ENCODE peak calls at places on chromosomes 5 and 9, in seven cellular contexts. O, Y, R, J, A, G and S are unnamed samples.

GRCh38 chr5:14153071-14153864 is 10.1 kb downstream of the TRIO start:
- DNase-seq in O (no peak), Y (no peak), R (no peak), J (no peak), A (no peak), G (no peak), S (no peak)

GRCh38 chr9:112705773-112706427 is 12.0 kb downstream of the INIP start:
- DNase-seq in O (no peak), Y (peak; percentile 19), R (no peak), J (no peak), A (peak; percentile 44), G (no peak), S (no peak)

GRCh38 chr5:122007445-122008010 is 45.8 kb downstream of the SRFBP1 start:
- DNase-seq in O (no peak), Y (no peak), R (no peak), J (no peak), A (no peak), G (no peak), S (no peak)

GRCh38 chr9:130227833-130228232 is 37.7 kb upstream of the HMCN2 start:
- DNase-seq in O (no peak), Y (no peak), R (no peak), J (no peak), A (no peak), G (no peak), S (no peak)

GRCh38 chr5:81724108-81724507 is 26.8 kb downstream of the SSBP2 start:
- DNase-seq in O (no peak), Y (no peak), R (no peak), J (no peak), A (no peak), G (no peak), S (no peak)

GRCh38 chr5:133848306-133848924 is 120.0 kb downstream of the C5orf15 start:
- DNase-seq in O (no peak), Y (no peak), R (no peak), J (no peak), A (no peak), G (peak; percentile 34), S (no peak)

GRCh38 chr5:14502291-14502690 is 79.3 kb upstream of the OTULINL start:
- DNase-seq in O (no peak), Y (no peak), R (no peak), J (no peak), A (no peak), G (no peak), S (no peak)

GRCh38 chr9:134768332-134769083 is 112.1 kb upstream of the FCN2 start:
- DNase-seq in O (no peak), Y (no peak), R (no peak), J (no peak), A (no peak), G (no peak), S (no peak)

GRCh38 chr5:155050384-155051019 is 36.9 kb downstream of the KIF4B start:
- DNase-seq in O (no peak), Y (no peak), R (no peak), J (no peak), A (no peak), G (no peak), S (no peak)

GRCh38 chr5:128644863-128645262 is 106.8 kb upstream of the FBN2 start:
- DNase-seq in O (no peak), Y (no peak), R (no peak), J (no peak), A (no peak), G (no peak), S (peak; percentile 64)

GRCh38 chr9:72396247-72397091 is 31.5 kb upstream of the ZFAND5 start:
- DNase-seq in O (no peak), Y (no peak), R (no peak), J (no peak), A (no peak), G (no peak), S (peak; percentile 58)

GRCh38 chr9:123115146-123115913 is 81.9 kb downstream of the GPR21 start:
- DNase-seq in O (no peak), Y (no peak), R (no peak), J (no peak), A (no peak), G (no peak), S (no peak)

GRCh38 chr5:135273212-135273611 is 125.8 kb downstream of the MACROH2A1 start:
- DNase-seq in O (no peak), Y (no peak), R (no peak), J (no peak), A (no peak), G (no peak), S (no peak)

GRCh38 chr5:177204281-177204680 is 70.7 kb downstream of the NSD1 start:
- DNase-seq in O (no peak), Y (no peak), R (no peak), J (no peak), A (no peak), G (no peak), S (no peak)

GRCh38 chr5:173802670-173803165 is 85.4 kb upstream of the CPEB4 start:
- DNase-seq in O (no peak), Y (no peak), R (no peak), J (no peak), A (no peak), G (no peak), S (no peak)

GRCh38 chr5:171660438-171660837 is 125.2 kb upstream of the SMIM23 start:
- DNase-seq in O (no peak), Y (no peak), R (no peak), J (no peak), A (no peak), G (no peak), S (no peak)

GRCh38 chr9:33443504-33444154 is 3.8 kb downstream of the AQP3 start:
- DNase-seq in O (no peak), Y (no peak), R (no peak), J (no peak), A (no peak), G (no peak), S (no peak)

GRCh38 chr5:33938507-33938796 is 2.3 kb downstream of the RXFP3 start:
- DNase-seq in O (no peak), Y (no peak), R (no peak), J (no peak), A (no peak), G (no peak), S (no peak)

GRCh38 chr5:145437627-145438026 is 397.5 kb downstream of the PRELID2 start:
- DNase-seq in O (no peak), Y (no peak), R (no peak), J (no peak), A (no peak), G (no peak), S (no peak)

GRCh38 chr9:27109621-27110020 is 596 bp downstream of the TEK start:
- DNase-seq in O (no peak), Y (no peak), R (no peak), J (no peak), A (no peak), G (no peak), S (no peak)

GRCh38 chr5:14364576-14365472 is 216.8 kb upstream of the OTULINL start:
- DNase-seq in O (no peak), Y (peak; percentile 61), R (no peak), J (no peak), A (peak; percentile 37), G (no peak), S (no peak)

GRCh38 chr5:7317751-7318150 is 78.2 kb upstream of the ADCY2 start:
- DNase-seq in O (no peak), Y (no peak), R (no peak), J (no peak), A (no peak), G (no peak), S (no peak)

GRCh38 chr9:72476617-72477375 is 44.6 kb upstream of the TMC1 start:
- DNase-seq in O (peak; percentile 24), Y (no peak), R (no peak), J (peak; percentile 23), A (no peak), G (no peak), S (no peak)

GRCh38 chr5:38672059-38672791 is 115.8 kb upstream of the LIFR start:
- DNase-seq in O (no peak), Y (no peak), R (no peak), J (no peak), A (no peak), G (no peak), S (no peak)

GRCh38 chr5:10507575-10508024 is 56.3 kb upstream of the ANKRD33B start:
- DNase-seq in O (no peak), Y (no peak), R (no peak), J (no peak), A (peak; percentile 28), G (no peak), S (no peak)

GRCh38 chr5:173840111-173840983 is 47.8 kb upstream of the CPEB4 start:
- DNase-seq in O (no peak), Y (no peak), R (no peak), J (no peak), A (no peak), G (no peak), S (no peak)

GRCh38 chr5:162209005-162209605 is 141.5 kb downstream of the GABRG2 start:
- DNase-seq in O (no peak), Y (peak; percentile 69), R (peak; percentile 4), J (no peak), A (peak; percentile 42), G (no peak), S (no peak)